ENCODE peak calls at places on chromosome 22, in seven cellular contexts. B is midbrain; F is stromal cell of bone marrow; N is sigmoid colon; U is AG08396; M is stimulated activated CD4-positive, alpha-beta T cell treated with anti-CD3 and anti-CD28 coated beads, TNF-alpha, amount 100 ng/mL, for 4 hours; L is activated CD4-positive, alpha-beta T cell treated with anti-CD3 and anti-CD28 coated beads for 36 hours. O is an unnamed sample.

GRCh38 chr22:36808611-36809344 is 8.1 kb downstream of the PVALB start:
- DNase-seq in B (no peak), F (no peak), N (no peak), U (no peak), M (no peak), L (no peak), O (no peak)

GRCh38 chr22:43164636-43165035 is 13.3 kb downstream of the TSPO start:
- DNase-seq in B (no peak), F (no peak), N (no peak), U (no peak), M (no peak), L (no peak), O (no peak)

GRCh38 chr22:19717691-19718254 is 3.5 kb downstream of the SEPTIN5 start:
- DNase-seq in B (peak; percentile 58), F (peak; percentile 28), N (peak; percentile 86), U (peak; percentile 97), M (peak; percentile 70), L (peak; percentile 87), O (peak; percentile 54)

GRCh38 chr22:46380581-46380980 is 45.1 kb downstream of the TRMU start:
- DNase-seq in B (no peak), F (no peak), N (no peak), U (no peak), M (no peak), L (no peak), O (no peak)

GRCh38 chr22:48577014-48577690 is 1250.5 kb downstream of the BRD1 start:
- DNase-seq in B (no peak), F (no peak), N (no peak), U (no peak), M (no peak), L (no peak), O (no peak)

GRCh38 chr22:20994128-20994901 is 7.6 kb downstream of the THAP7 start:
- DNase-seq in B (no peak), F (no peak), N (peak; percentile 63), U (no peak), M (no peak), L (no peak), O (no peak)

GRCh38 chr22:26887456-26887855 is 230.1 kb downstream of the MIAT start:
- DNase-seq in B (no peak), F (peak; percentile 60), N (no peak), U (peak; percentile 67), M (no peak), L (no peak), O (no peak)

GRCh38 chr22:47445212-47445611 is 682.8 kb downstream of the TBC1D22A start:
- DNase-seq in B (no peak), F (no peak), N (peak; percentile 50), U (no peak), M (no peak), L (no peak), O (no peak)

GRCh38 chr22:37765498-37765897 is 42.2 kb upstream of the GCAT start:
- DNase-seq in B (no peak), F (no peak), N (no peak), U (no peak), M (no peak), L (no peak), O (no peak)

GRCh38 chr22:41862160-41862529 is 29.2 kb downstream of the SREBF2 start:
- DNase-seq in B (no peak), F (no peak), N (no peak), U (no peak), M (peak; percentile 23), L (peak; percentile 74), O (no peak)

GRCh38 chr22:38085501-38085900 is 1.5 kb upstream of the SLC16A8 start:
- DNase-seq in B (no peak), F (no peak), N (no peak), U (no peak), M (no peak), L (no peak), O (no peak)

GRCh38 chr22:47205081-47205491 is 442.6 kb downstream of the TBC1D22A start:
- DNase-seq in B (no peak), F (no peak), N (peak; percentile 41), U (no peak), M (no peak), L (no peak), O (no peak)

GRCh38 chr22:32353840-32354239 is 3.8 kb upstream of the RFPL3 start:
- DNase-seq in B (no peak), F (no peak), N (no peak), U (no peak), M (no peak), L (no peak), O (no peak)

O was measured in caudate nucleus.